ENCODE peak calls at places on chromosomes 5 and 9, in nine cellular contexts. One of them, this sample, is unnamed.

GRCh38 chr5:10987881-10988504 is 227.0 kb upstream of the DAP start:
- DNase-seq in astrocyte: no peak
- DNase-seq in heart right ventricle: peak
- DNase-seq in spleen: peak
- DNase-seq in hepatocyte: peak
- DNase-seq in cardiac muscle cell: peak
- DNase-seq in iPS DF 6.9: peak
- DNase-seq in H9: peak
- DNase-seq in brain microvascular endothelial cell: peak
- DNase-seq in this sample: peak

GRCh38 chr5:83050723-83051340 is 26.4 kb downstream of the TMEM167A start:
- DNase-seq in heart right ventricle: no peak
- DNase-seq in astrocyte: no peak
- DNase-seq in hepatocyte: no peak
- DNase-seq in iPS DF 6.9: no peak
- DNase-seq in H9: no peak
- DNase-seq in spleen: no peak
- DNase-seq in cardiac muscle cell: no peak
- DNase-seq in brain microvascular endothelial cell: no peak
- DNase-seq in this sample: peak

GRCh38 chr5:38871211-38871610 is 25.4 kb downstream of the OSMR start:
- DNase-seq in hepatocyte: no peak
- DNase-seq in brain microvascular endothelial cell: no peak
- DNase-seq in spleen: no peak
- DNase-seq in cardiac muscle cell: no peak
- DNase-seq in heart right ventricle: no peak
- DNase-seq in H9: no peak
- DNase-seq in iPS DF 6.9: no peak
- DNase-seq in astrocyte: peak
- DNase-seq in this sample: no peak

GRCh38 chr5:111635946-111636315 is 121.1 kb downstream of the NREP start:
- DNase-seq in hepatocyte: no peak
- DNase-seq in cardiac muscle cell: peak
- DNase-seq in heart right ventricle: no peak
- DNase-seq in H9: no peak
- DNase-seq in astrocyte: no peak
- DNase-seq in brain microvascular endothelial cell: no peak
- DNase-seq in spleen: no peak
- DNase-seq in iPS DF 6.9: no peak
- DNase-seq in this sample: no peak

GRCh38 chr9:119101048-119101447 is 268.2 kb downstream of the BRINP1 start:
- DNase-seq in heart right ventricle: no peak
- DNase-seq in H9: peak
- DNase-seq in astrocyte: no peak
- DNase-seq in hepatocyte: no peak
- DNase-seq in brain microvascular endothelial cell: no peak
- DNase-seq in spleen: no peak
- DNase-seq in iPS DF 6.9: no peak
- DNase-seq in cardiac muscle cell: no peak
- DNase-seq in this sample: peak

GRCh38 chr5:6578676-6579343 is 54.0 kb downstream of the NSUN2 start:
- DNase-seq in hepatocyte: no peak
- DNase-seq in H9: no peak
- DNase-seq in cardiac muscle cell: no peak
- DNase-seq in iPS DF 6.9: no peak
- DNase-seq in brain microvascular endothelial cell: no peak
- DNase-seq in astrocyte: peak
- DNase-seq in heart right ventricle: no peak
- DNase-seq in spleen: no peak
- DNase-seq in this sample: no peak

GRCh38 chr9:134191455-134192209 is 27.3 kb upstream of the RNU6ATAC start:
- DNase-seq in brain microvascular endothelial cell: no peak
- DNase-seq in H9: no peak
- DNase-seq in iPS DF 6.9: no peak
- DNase-seq in spleen: peak
- DNase-seq in hepatocyte: no peak
- DNase-seq in astrocyte: no peak
- DNase-seq in cardiac muscle cell: no peak
- DNase-seq in heart right ventricle: no peak
- DNase-seq in this sample: no peak

GRCh38 chr9:133121200-133122166 is at the start of gene RALGDS:
- DNase-seq in iPS DF 6.9: no peak
- DNase-seq in H9: peak
- DNase-seq in spleen: peak
- DNase-seq in astrocyte: peak
- DNase-seq in cardiac muscle cell: peak
- DNase-seq in brain microvascular endothelial cell: peak
- DNase-seq in hepatocyte: peak
- DNase-seq in heart right ventricle: peak
- DNase-seq in this sample: peak

GRCh38 chr5:158807947-158808346 is 291.8 kb downstream of the EBF1 start:
- DNase-seq in brain microvascular endothelial cell: peak
- DNase-seq in iPS DF 6.9: no peak
- DNase-seq in hepatocyte: no peak
- DNase-seq in astrocyte: no peak
- DNase-seq in cardiac muscle cell: peak
- DNase-seq in spleen: no peak
- DNase-seq in H9: no peak
- DNase-seq in heart right ventricle: no peak
- DNase-seq in this sample: no peak

GRCh38 chr5:158805195-158805594 is 294.5 kb downstream of the EBF1 start:
- DNase-seq in heart right ventricle: peak
- DNase-seq in cardiac muscle cell: peak
- DNase-seq in iPS DF 6.9: no peak
- DNase-seq in H9: no peak
- DNase-seq in astrocyte: no peak
- DNase-seq in hepatocyte: no peak
- DNase-seq in spleen: no peak
- DNase-seq in brain microvascular endothelial cell: no peak
- DNase-seq in this sample: no peak

GRCh38 chr5:158798140-158798539 is 301.6 kb downstream of the EBF1 start:
- DNase-seq in iPS DF 6.9: no peak
- DNase-seq in brain microvascular endothelial cell: no peak
- DNase-seq in spleen: no peak
- DNase-seq in astrocyte: no peak
- DNase-seq in hepatocyte: no peak
- DNase-seq in heart right ventricle: no peak
- DNase-seq in cardiac muscle cell: no peak
- DNase-seq in H9: no peak
- DNase-seq in this sample: no peak

GRCh38 chr5:158801286-158801685 is 298.4 kb downstream of the EBF1 start:
- DNase-seq in hepatocyte: no peak
- DNase-seq in spleen: no peak
- DNase-seq in cardiac muscle cell: no peak
- DNase-seq in brain microvascular endothelial cell: no peak
- DNase-seq in iPS DF 6.9: no peak
- DNase-seq in heart right ventricle: no peak
- DNase-seq in astrocyte: no peak
- DNase-seq in H9: no peak
- DNase-seq in this sample: no peak

DNA sequence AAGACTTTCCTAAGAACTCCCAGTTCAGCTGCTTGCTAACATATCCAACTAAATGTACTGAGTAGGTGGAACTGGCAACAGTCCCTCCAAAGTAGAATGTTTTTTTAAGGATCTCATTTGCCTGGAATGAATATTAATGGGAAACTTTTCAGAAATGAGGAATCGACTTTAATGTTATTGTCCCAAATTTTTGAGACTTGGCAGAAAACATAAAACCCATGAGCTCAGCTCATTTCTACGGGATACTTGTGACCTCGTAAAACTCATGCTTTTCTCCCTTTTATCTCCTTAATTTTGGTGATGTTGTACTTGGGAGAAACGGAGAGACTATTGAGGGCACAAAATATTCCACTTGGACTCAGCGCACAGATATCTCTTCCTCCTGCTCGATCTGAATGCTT is 296.8 kb downstream of the EBF1 start:
- DNase-seq in brain microvascular endothelial cell: no peak
- DNase-seq in hepatocyte: no peak
- DNase-seq in cardiac muscle cell: peak
- DNase-seq in H9: no peak
- DNase-seq in iPS DF 6.9: no peak
- DNase-seq in astrocyte: peak
- DNase-seq in heart right ventricle: peak
- DNase-seq in spleen: no peak
- DNase-seq in this sample: no peak
- H3K27ac ChIP-seq in brain microvascular endothelial cell: no peak
- H3K27ac ChIP-seq in hepatocyte: no peak
- H3K27ac ChIP-seq in cardiac muscle cell: no peak
- H3K27ac ChIP-seq in H9: no peak
- H3K27ac ChIP-seq in iPS DF 6.9: no peak
- H3K27ac ChIP-seq in astrocyte: no peak
- H3K27ac ChIP-seq in heart right ventricle: peak
- H3K27ac ChIP-seq in spleen: peak
- H3K27ac ChIP-seq in this sample: no peak

GRCh38 chr9:92035146-92035545 is 80.1 kb downstream of the SPTLC1 start:
- DNase-seq in spleen: no peak
- DNase-seq in brain microvascular endothelial cell: no peak
- DNase-seq in heart right ventricle: no peak
- DNase-seq in H9: no peak
- DNase-seq in cardiac muscle cell: peak
- DNase-seq in iPS DF 6.9: no peak
- DNase-seq in astrocyte: no peak
- DNase-seq in hepatocyte: no peak
- DNase-seq in this sample: no peak

GRCh38 chr9:92033991-92034390 is 81.2 kb downstream of the SPTLC1 start:
- DNase-seq in astrocyte: no peak
- DNase-seq in cardiac muscle cell: no peak
- DNase-seq in hepatocyte: no peak
- DNase-seq in heart right ventricle: no peak
- DNase-seq in spleen: no peak
- DNase-seq in brain microvascular endothelial cell: no peak
- DNase-seq in iPS DF 6.9: no peak
- DNase-seq in H9: no peak
- DNase-seq in this sample: no peak

GRCh38 chr9:92033307-92033706 is 81.9 kb downstream of the SPTLC1 start:
- DNase-seq in cardiac muscle cell: no peak
- DNase-seq in hepatocyte: no peak
- DNase-seq in spleen: no peak
- DNase-seq in iPS DF 6.9: no peak
- DNase-seq in brain microvascular endothelial cell: no peak
- DNase-seq in heart right ventricle: no peak
- DNase-seq in H9: no peak
- DNase-seq in astrocyte: no peak
- DNase-seq in this sample: no peak

GRCh38 chr9:92036411-92036746 is 78.8 kb downstream of the SPTLC1 start:
- DNase-seq in heart right ventricle: no peak
- DNase-seq in astrocyte: no peak
- DNase-seq in brain microvascular endothelial cell: no peak
- DNase-seq in hepatocyte: no peak
- DNase-seq in iPS DF 6.9: no peak
- DNase-seq in cardiac muscle cell: no peak
- DNase-seq in H9: no peak
- DNase-seq in spleen: no peak
- DNase-seq in this sample: no peak

DNA sequence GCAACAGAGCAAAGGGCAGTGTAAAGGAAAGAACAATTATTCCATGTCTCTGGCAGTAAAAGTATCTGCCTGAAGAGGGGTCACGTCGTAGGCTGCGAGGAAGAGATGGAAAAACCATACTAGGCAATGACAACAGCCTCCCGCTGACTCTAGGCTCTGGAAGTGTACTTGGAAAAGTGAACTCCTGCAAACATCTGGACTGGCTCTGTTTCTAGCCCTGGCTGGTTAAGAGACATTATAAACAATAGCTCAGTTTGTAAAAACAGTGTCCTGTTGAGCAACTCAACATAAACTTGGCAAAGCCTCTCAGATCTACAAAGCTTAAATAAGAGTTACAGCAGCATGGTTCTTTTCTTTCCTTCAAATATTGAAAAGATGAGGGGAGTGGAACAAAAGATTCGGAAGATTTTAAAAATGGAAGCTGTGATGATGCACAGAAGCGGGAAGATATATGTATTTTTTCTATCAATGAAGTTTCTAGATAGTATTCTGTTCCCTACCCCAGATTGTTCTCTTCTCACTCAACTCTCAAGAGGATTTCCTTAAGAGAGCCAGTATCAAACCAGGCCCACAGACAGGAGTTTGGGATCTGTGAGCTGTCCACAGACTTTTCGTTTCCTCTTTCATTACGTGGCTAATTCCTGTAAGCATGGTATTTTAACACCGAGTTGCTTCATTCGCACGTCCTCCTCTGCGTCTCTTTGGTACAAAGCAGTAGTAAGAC is 79.4 kb downstream of the SPTLC1 start:
- DNase-seq in heart right ventricle: peak
- DNase-seq in spleen: no peak
- DNase-seq in hepatocyte: peak
- DNase-seq in cardiac muscle cell: peak
- DNase-seq in astrocyte: no peak
- DNase-seq in brain microvascular endothelial cell: no peak
- DNase-seq in H9: no peak
- DNase-seq in iPS DF 6.9: no peak
- DNase-seq in this sample: no peak
- H3K27ac ChIP-seq in heart right ventricle: peak
- H3K27ac ChIP-seq in spleen: no peak
- H3K27ac ChIP-seq in hepatocyte: peak
- H3K27ac ChIP-seq in cardiac muscle cell: no peak
- H3K27ac ChIP-seq in astrocyte: no peak
- H3K27ac ChIP-seq in brain microvascular endothelial cell: no peak
- H3K27ac ChIP-seq in H9: no peak
- H3K27ac ChIP-seq in iPS DF 6.9: no peak
- H3K27ac ChIP-seq in this sample: no peak

GRCh38 chr9:130539473-130540223 is 39.7 kb upstream of the FUBP3 start:
- DNase-seq in heart right ventricle: no peak
- DNase-seq in H9: no peak
- DNase-seq in hepatocyte: no peak
- DNase-seq in spleen: no peak
- DNase-seq in brain microvascular endothelial cell: peak
- DNase-seq in astrocyte: peak
- DNase-seq in cardiac muscle cell: peak
- DNase-seq in iPS DF 6.9: no peak
- DNase-seq in this sample: no peak

GRCh38 chr9:130541533-130541932 is 37.8 kb upstream of the FUBP3 start:
- DNase-seq in H9: no peak
- DNase-seq in cardiac muscle cell: no peak
- DNase-seq in brain microvascular endothelial cell: no peak
- DNase-seq in hepatocyte: no peak
- DNase-seq in iPS DF 6.9: no peak
- DNase-seq in heart right ventricle: no peak
- DNase-seq in spleen: no peak
- DNase-seq in astrocyte: no peak
- DNase-seq in this sample: no peak

GRCh38 chr9:130542457-130543228 is 36.7 kb upstream of the FUBP3 start:
- DNase-seq in H9: no peak
- DNase-seq in iPS DF 6.9: no peak
- DNase-seq in spleen: no peak
- DNase-seq in cardiac muscle cell: no peak
- DNase-seq in brain microvascular endothelial cell: no peak
- DNase-seq in astrocyte: no peak
- DNase-seq in heart right ventricle: no peak
- DNase-seq in hepatocyte: no peak
- DNase-seq in this sample: no peak

GRCh38 chr9:130544364-130544763 is 35.0 kb upstream of the FUBP3 start:
- DNase-seq in H9: no peak
- DNase-seq in hepatocyte: no peak
- DNase-seq in iPS DF 6.9: no peak
- DNase-seq in heart right ventricle: no peak
- DNase-seq in cardiac muscle cell: no peak
- DNase-seq in astrocyte: no peak
- DNase-seq in brain microvascular endothelial cell: no peak
- DNase-seq in spleen: no peak
- DNase-seq in this sample: no peak

GRCh38 chr9:130542038-130542437 is 37.3 kb upstream of the FUBP3 start:
- DNase-seq in heart right ventricle: no peak
- DNase-seq in H9: no peak
- DNase-seq in hepatocyte: no peak
- DNase-seq in iPS DF 6.9: no peak
- DNase-seq in astrocyte: no peak
- DNase-seq in cardiac muscle cell: no peak
- DNase-seq in brain microvascular endothelial cell: no peak
- DNase-seq in spleen: no peak
- DNase-seq in this sample: no peak
- H3K27ac ChIP-seq in heart right ventricle: no peak
- H3K27ac ChIP-seq in H9: no peak
- H3K27ac ChIP-seq in hepatocyte: no peak
- H3K27ac ChIP-seq in iPS DF 6.9: no peak
- H3K27ac ChIP-seq in astrocyte: no peak
- H3K27ac ChIP-seq in cardiac muscle cell: no peak
- H3K27ac ChIP-seq in brain microvascular endothelial cell: no peak
- H3K27ac ChIP-seq in spleen: no peak
- H3K27ac ChIP-seq in this sample: no peak

DNA sequence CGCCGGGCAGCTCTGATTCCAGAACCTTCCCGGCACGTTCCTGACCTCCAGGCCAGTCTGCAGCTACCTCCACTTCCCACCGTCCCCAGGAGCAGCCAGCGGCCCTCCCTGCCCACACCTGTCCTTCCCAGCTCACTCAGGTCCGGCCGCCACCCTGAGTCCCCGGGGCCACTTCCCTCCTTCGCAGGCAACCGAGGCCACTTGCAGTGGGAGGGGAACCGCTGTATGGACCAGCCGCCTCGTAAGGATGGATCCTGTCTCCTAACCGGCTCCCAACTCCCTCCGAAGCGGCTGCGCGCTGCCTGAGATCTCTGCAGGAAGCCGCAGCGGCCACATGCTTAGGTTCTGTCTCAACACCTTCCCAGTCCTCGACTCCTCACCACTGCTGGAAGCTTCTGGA is 7.5 kb downstream of the TMEM250 start:
- DNase-seq in cardiac muscle cell: no peak
- DNase-seq in spleen: no peak
- DNase-seq in heart right ventricle: no peak
- DNase-seq in brain microvascular endothelial cell: no peak
- DNase-seq in hepatocyte: no peak
- DNase-seq in H9: no peak
- DNase-seq in astrocyte: no peak
- DNase-seq in iPS DF 6.9: no peak
- DNase-seq in this sample: no peak
- H3K27ac ChIP-seq in cardiac muscle cell: no peak
- H3K27ac ChIP-seq in spleen: peak
- H3K27ac ChIP-seq in heart right ventricle: peak
- H3K27ac ChIP-seq in brain microvascular endothelial cell: no peak
- H3K27ac ChIP-seq in hepatocyte: no peak
- H3K27ac ChIP-seq in H9: no peak
- H3K27ac ChIP-seq in astrocyte: no peak
- H3K27ac ChIP-seq in iPS DF 6.9: no peak
- H3K27ac ChIP-seq in this sample: no peak

This sample was measured in SJCRH30.